ENCODE peak calls at places on chromosomes 16 and 17, in five cellular contexts. E is T-helper 2 cell, H is progenitor cell of endocrine pancreas, X is fibroblast of the aortic adventitia, S is foreskin fibroblast. R is an unnamed sample.

GRCh38 chr16:27460213-27460612 is 58.2 kb downstream of the IL21R start:
- DNase-seq in E (no peak), H (no peak), X (no peak), S (no peak), R (no peak)

GRCh38 chr17:36978810-36979584 is 30.2 kb downstream of the AATF start:
- DNase-seq in E (no peak), H (no peak), X (no peak), S (no peak), R (no peak)

GRCh38 chr17:79929257-79930076 is 90.2 kb upstream of the CBX4 start:
- DNase-seq in E (no peak), H (no peak), X (no peak), S (no peak), R (no peak)

GRCh38 chr17:17694229-17695081 is 13.2 kb downstream of the RAI1 start:
- DNase-seq in E (peak), H (peak), X (peak), S (peak), R (peak)

GRCh38 chr16:87703835-87704375 is 61.9 kb downstream of the KLHDC4 start:
- DNase-seq in E (no peak), H (no peak), X (no peak), S (no peak), R (no peak)

GRCh38 chr17:40963838-40964237 is 2.9 kb downstream of the KRT39 start:
- DNase-seq in E (no peak), H (no peak), X (peak), S (no peak), R (no peak)

GRCh38 chr17:28975031-28975430 is 23.7 kb upstream of the PHF12 start:
- DNase-seq in E (no peak), H (no peak), X (no peak), S (no peak), R (no peak)

GRCh38 chr17:75455896-75456416 is 479 bp upstream of the TMEM94 start:
- DNase-seq in E (peak), H (no peak), X (no peak), S (no peak), R (no peak)

GRCh38 chr16:47713225-47713595 is 252.1 kb downstream of the PHKB start:
- DNase-seq in E (no peak), H (no peak), X (peak), S (peak), R (no peak)

GRCh38 chr16:87185313-87185712 is 131.9 kb downstream of the C16orf95 start:
- DNase-seq in E (no peak), H (no peak), X (no peak), S (no peak), R (no peak)

GRCh38 chr16:336269-336668 is 16.3 kb downstream of the AXIN1 start:
- DNase-seq in E (no peak), H (no peak), X (no peak), S (no peak), R (no peak)

GRCh38 chr17:80424261-80424660 is 9.3 kb downstream of the ENDOV start:
- DNase-seq in E (no peak), H (no peak), X (no peak), S (no peak), R (no peak)

GRCh38 chr17:33328129-33328528 is 35.0 kb upstream of the ASIC2 start:
- DNase-seq in E (no peak), H (peak), X (no peak), S (no peak), R (no peak)

GRCh38 chr16:70553645-70554044 is 30.0 kb downstream of the SF3B3 start:
- DNase-seq in E (no peak), H (no peak), X (peak), S (peak), R (no peak)

GRCh38 chr17:27199948-27200347 is 94.0 kb upstream of the WSB1 start:
- DNase-seq in E (no peak), H (no peak), X (no peak), S (peak), R (no peak)

GRCh38 chr17:44221862-44222111 is 2.3 kb upstream of the UBTF start:
- DNase-seq in E (no peak), H (no peak), X (no peak), S (no peak), R (no peak)

GRCh38 chr16:49354991-49355390 is 18.6 kb upstream of the C16orf78 start:
- DNase-seq in E (no peak), H (no peak), X (no peak), S (no peak), R (no peak)

GRCh38 chr17:55402374-55402773 is 19.3 kb downstream of the MMD start:
- DNase-seq in E (no peak), H (no peak), X (peak), S (no peak), R (no peak)

GRCh38 chr17:77529328-77529650 is 388.5 kb downstream of the SEC14L1 start:
- DNase-seq in E (no peak), H (no peak), X (no peak), S (no peak), R (no peak)

GRCh38 chr17:76905036-76905435 is 36.8 kb downstream of the MGAT5B start:
- DNase-seq in E (no peak), H (no peak), X (no peak), S (no peak), R (no peak)

GRCh38 chr17:10729334-10730193 is at the start of gene TMEM220:
- DNase-seq in E (no peak), H (peak), X (peak), S (peak), R (peak)

R was measured in CD4-positive, alpha-beta T cell.